ENCODE peak calls at places on chromosomes 5 and 9, in six cellular contexts. D is tibial artery, M is sigmoid colon, E is BE2C, C is GM23248, K is kidney. W is an unnamed sample.

GRCh38 chr5:61416010-61416409 is 84.0 kb downstream of the ZSWIM6 start:
- DNase-seq in D (no peak), M (no peak), E (no peak), C (no peak), K (no peak), W (no peak)

GRCh38 chr9:116336133-116336862 is 182.7 kb downstream of the PAPPA start:
- DNase-seq in D (no peak), M (no peak), E (no peak), C (peak; percentile 47), K (no peak), W (no peak)

GRCh38 chr5:98750693-98751092 is 22.8 kb upstream of the RGMB start:
- DNase-seq in D (no peak), M (no peak), E (no peak), C (peak; percentile 13), K (no peak), W (no peak)

GRCh38 chr5:146040559-146040958 is 64.8 kb downstream of the PLAC8L1 start:
- DNase-seq in D (no peak), M (no peak), E (no peak), C (no peak), K (no peak), W (no peak)

GRCh38 chr5:114221807-114222206 is 140.1 kb upstream of the KCNN2 start:
- DNase-seq in D (no peak), M (no peak), E (no peak), C (no peak), K (no peak), W (no peak)

GRCh38 chr5:14257995-14258403 is 114.9 kb downstream of the TRIO start:
- DNase-seq in D (no peak), M (no peak), E (no peak), C (no peak), K (no peak), W (no peak)

GRCh38 chr9:563200-563599 is 278.3 kb upstream of the DMRT1 start:
- DNase-seq in D (no peak), M (no peak), E (no peak), C (no peak), K (no peak), W (no peak)

GRCh38 chr5:68709229-68709628 is 384.6 kb upstream of the SLC30A5 start:
- DNase-seq in D (no peak), M (no peak), E (no peak), C (no peak), K (no peak), W (no peak)

GRCh38 chr9:33175633-33176325 is 8.6 kb upstream of the B4GALT1 start:
- DNase-seq in D (no peak), M (no peak), E (no peak), C (no peak), K (no peak), W (no peak)

GRCh38 chr5:58497956-58498942 is 7.0 kb downstream of the GAPT start:
- DNase-seq in D (no peak), M (no peak), E (peak; percentile 65), C (peak; percentile 47), K (no peak), W (no peak)

GRCh38 chr5:5432020-5432707 is 9.7 kb downstream of the ICE1 start:
- DNase-seq in D (no peak), M (no peak), E (no peak), C (peak; percentile 79), K (no peak), W (no peak)

GRCh38 chr5:116876240-116876840 is 301.7 kb upstream of the SEMA6A start:
- DNase-seq in D (no peak), M (no peak), E (no peak), C (no peak), K (no peak), W (no peak)

GRCh38 chr9:118303216-118303615 is 599.0 kb downstream of the TLR4 start:
- DNase-seq in D (no peak), M (no peak), E (no peak), C (no peak), K (no peak), W (no peak)

GRCh38 chr9:89372230-89372816 is 54.0 kb downstream of the SECISBP2 start:
- DNase-seq in D (no peak), M (no peak), E (no peak), C (no peak), K (no peak), W (no peak)

GRCh38 chr9:127159949-127160610 is 37.6 kb upstream of the ANGPTL2 start:
- DNase-seq in D (peak; percentile 43), M (peak; percentile 68), E (no peak), C (peak; percentile 16), K (peak; percentile 53), W (no peak)

GRCh38 chr5:77360381-77360780 is 131.7 kb downstream of the WDR41 start:
- DNase-seq in D (no peak), M (no peak), E (no peak), C (peak; percentile 50), K (no peak), W (no peak)

GRCh38 chr9:36503172-36504153 is 69.2 kb upstream of the MELK start:
- DNase-seq in D (no peak), M (no peak), E (no peak), C (no peak), K (no peak), W (no peak)

GRCh38 chr5:83471405-83472212 is at the start of gene VCAN:
- DNase-seq in D (peak; percentile 91), M (peak; percentile 81), E (peak; percentile 51), C (peak; percentile 89), K (peak; percentile 82), W (peak; percentile 65)

GRCh38 chr5:136769900-136770684 is 404.7 kb upstream of the TRPC7 start:
- DNase-seq in D (peak; percentile 79), M (peak; percentile 75), E (peak; percentile 69), C (peak; percentile 83), K (peak; percentile 82), W (peak; percentile 33)

GRCh38 chr5:94618493-94619328 is at the start of the genes KIAA0825 and SLF1:
- DNase-seq in D (peak; percentile 89), M (peak; percentile 91), E (peak; percentile 92), C (peak; percentile 97), K (peak; percentile 95), W (peak; percentile 86)

GRCh38 chr5:65037845-65038815 is 269.4 kb downstream of the CWC27 start:
- DNase-seq in D (no peak), M (no peak), E (peak; percentile 40), C (peak; percentile 20), K (no peak), W (no peak)

GRCh38 chr9:109460576-109460975 is 37.5 kb downstream of the PTPN3 start:
- DNase-seq in D (no peak), M (no peak), E (no peak), C (no peak), K (no peak), W (no peak)

GRCh38 chr9:127088724-127089615 is 33.5 kb downstream of the ANGPTL2 start:
- DNase-seq in D (no peak), M (peak; percentile 60), E (no peak), C (no peak), K (no peak), W (no peak)

GRCh38 chr5:24535646-24536045 is 109.1 kb downstream of the CDH10 start:
- DNase-seq in D (no peak), M (no peak), E (peak; percentile 23), C (no peak), K (no peak), W (no peak)

GRCh38 chr9:113463418-113464285 is at the start of gene RGS3:
- DNase-seq in D (peak; percentile 84), M (peak; percentile 84), E (peak; percentile 73), C (no peak), K (peak; percentile 90), W (peak; percentile 62)

GRCh38 chr9:20551835-20552234 is 70.5 kb downstream of the MLLT3 start:
- DNase-seq in D (no peak), M (no peak), E (no peak), C (no peak), K (no peak), W (no peak)

DNA sequence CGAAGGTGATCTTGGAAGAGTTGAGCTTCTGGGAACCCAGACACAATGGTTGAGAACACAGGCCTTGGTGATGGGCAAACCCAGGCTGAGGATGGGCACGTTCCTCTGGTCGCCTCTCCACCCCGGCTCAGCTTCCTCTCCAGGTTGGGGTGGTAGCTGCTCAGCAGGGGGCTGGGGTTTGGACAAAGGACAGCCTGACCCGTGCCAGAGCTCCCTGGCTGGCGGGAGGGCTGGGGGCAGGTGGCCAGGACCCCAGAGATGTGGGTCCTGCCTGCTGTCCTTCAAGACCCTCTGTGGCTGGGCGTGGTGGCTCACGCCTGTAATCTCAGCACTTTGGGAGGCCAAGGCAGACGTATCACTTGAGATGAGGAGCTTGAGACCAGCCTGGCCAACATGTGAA is 25.2 kb downstream of the NCS1 start:
- DNase-seq in D (no peak), M (no peak), E (peak; percentile 12), C (no peak), K (no peak), W (no peak)
- H3K4me1 ChIP-seq in D (peaks cover 83% of the 10 kb centered on the region), M (peaks cover 95% of the 10 kb centered on the region), E (peaks cover 87% of the 10 kb centered on the region), C (peaks cover 7% of the 10 kb centered on the region), K (peaks cover 68% of the 10 kb centered on the region), W (peaks cover 25% of the 10 kb centered on the region)

GRCh38 chr5:122584411-122585110 is 190.3 kb upstream of the SNX2 start:
- DNase-seq in D (no peak), M (no peak), E (no peak), C (peak; percentile 28), K (no peak), W (no peak)
- H3K4me1 ChIP-seq in D (no peaks in the 10 kb centered on the region), M (peaks cover 14% of the 10 kb centered on the region), E (no peaks in the 10 kb centered on the region), C (peaks cover 12% of the 10 kb centered on the region), K (no peaks in the 10 kb centered on the region), W (no peaks in the 10 kb centered on the region)

GRCh38 chr9:79574166-79574565 is 2.4 kb downstream of the TLE4 start:
- DNase-seq in D (no peak), M (no peak), E (no peak), C (peak; percentile 11), K (no peak), W (no peak)

GRCh38 chr9:79572891-79573696 is 1.3 kb downstream of the TLE4 start:
- DNase-seq in D (peak; percentile 77), M (peak; percentile 73), E (peak; percentile 38), C (peak; percentile 68), K (peak; percentile 88), W (peak; percentile 59)

GRCh38 chr9:79575560-79575959 is 3.8 kb downstream of the TLE4 start:
- DNase-seq in D (no peak), M (no peak), E (no peak), C (peak; percentile 7), K (no peak), W (no peak)

GRCh38 chr9:79573697-79573976 is 1.9 kb downstream of the TLE4 start:
- DNase-seq in D (no peak), M (no peak), E (no peak), C (no peak), K (no peak), W (no peak)

DNA sequence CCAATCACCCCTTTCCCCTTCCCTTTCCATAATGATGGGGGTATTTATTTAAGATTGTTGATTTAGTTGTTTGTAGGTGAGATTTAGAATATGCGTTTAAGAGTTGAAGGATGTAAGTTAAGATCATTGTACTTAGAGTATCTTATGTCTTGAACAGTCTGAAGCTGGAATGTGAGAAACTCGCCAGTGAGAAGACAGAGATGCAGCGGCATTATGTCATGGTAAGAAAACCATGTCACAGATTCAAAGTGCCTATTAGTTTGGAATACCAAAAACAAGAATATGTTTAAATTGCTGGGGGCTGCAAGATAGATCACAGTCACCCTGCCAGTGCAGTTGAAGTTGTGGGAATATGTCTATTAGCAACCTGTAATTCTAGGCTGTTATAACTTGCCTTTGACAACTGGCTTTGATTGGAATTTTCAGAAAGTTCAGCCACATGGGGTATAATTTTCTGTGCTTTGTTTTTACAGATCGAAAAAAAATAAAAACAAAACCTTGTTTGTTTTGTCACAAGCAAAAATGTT is 3.0 kb downstream of the TLE4 start:
- DNase-seq in D (no peak), M (no peak), E (no peak), C (peak; percentile 65), K (no peak), W (no peak)
- H3K4me1 ChIP-seq in D (peaks cover 34% of the 10 kb centered on the region), M (peaks cover 11% of the 10 kb centered on the region), E (peaks cover 8% of the 10 kb centered on the region), C (peaks cover 42% of the 10 kb centered on the region), K (peaks cover 3% of the 10 kb centered on the region), W (peaks cover 82% of the 10 kb centered on the region)

GRCh38 chr5:143713331-143714032 is 98.5 kb upstream of the HMHB1 start:
- DNase-seq in D (no peak), M (no peak), E (no peak), C (peak; percentile 65), K (no peak), W (no peak)
- H3K4me1 ChIP-seq in D (no peaks in the 10 kb centered on the region), M (no peaks in the 10 kb centered on the region), E (no peaks in the 10 kb centered on the region), C (peaks cover 39% of the 10 kb centered on the region), K (no peaks in the 10 kb centered on the region), W (peaks cover 59% of the 10 kb centered on the region)

W was measured in left ventricle myocardium inferior.